ENCODE peak calls at places on chromosomes 2 and 18, in six cellular contexts. J, K, S, C, V and A are unnamed samples.

GRCh38 chr18:55634545-55634944 is 46.6 kb upstream of the TCF4 start:
- DNase-seq in J (no peak), K (no peak), S (no peak), C (no peak), V (no peak), A (no peak)

GRCh38 chr2:109020217-109020637 is 31.2 kb upstream of the EDAR start:
- DNase-seq in J (no peak), K (no peak), S (no peak), C (no peak), V (no peak), A (peak; percentile 46)

GRCh38 chr18:46916551-46917107 is 678 bp downstream of the PIAS2 start:
- DNase-seq in J (no peak), K (no peak), S (peak; percentile 32), C (peak; percentile 11), V (peak; percentile 42), A (no peak)

GRCh38 chr2:238988105-238988504 is 140.2 kb downstream of the TWIST2 start:
- DNase-seq in J (no peak), K (peak; percentile 38), S (no peak), C (no peak), V (no peak), A (no peak)

GRCh38 chr2:173571021-173571821 is 216.5 kb downstream of the CDCA7 start:
- DNase-seq in J (no peak), K (no peak), S (peak; percentile 46), C (no peak), V (peak; percentile 50), A (no peak)

GRCh38 chr2:119836455-119837142 is 76.9 kb downstream of the PTPN4 start:
- DNase-seq in J (no peak), K (no peak), S (no peak), C (no peak), V (no peak), A (no peak)

GRCh38 chr2:145765889-145766288 is 1246.0 kb upstream of the ZEB2 start:
- DNase-seq in J (no peak), K (no peak), S (no peak), C (no peak), V (no peak), A (no peak)

GRCh38 chr2:98457045-98457696 is 12.5 kb downstream of the INPP4A start:
- DNase-seq in J (no peak), K (no peak), S (no peak), C (no peak), V (no peak), A (no peak)

GRCh38 chr2:43375746-43376522 is 149.5 kb upstream of the ZFP36L2 start:
- DNase-seq in J (no peak), K (no peak), S (no peak), C (no peak), V (no peak), A (no peak)

GRCh38 chr2:142750858-142751257 is 126.6 kb upstream of the KYNU start:
- DNase-seq in J (no peak), K (no peak), S (no peak), C (no peak), V (no peak), A (no peak)

GRCh38 chr2:205675861-205676516 is 6.3 kb upstream of the NRP2 start:
- DNase-seq in J (no peak), K (no peak), S (peak; percentile 60), C (no peak), V (peak; percentile 35), A (no peak)

GRCh38 chr2:12070581-12070980 is 324.1 kb downstream of the LPIN1 start:
- DNase-seq in J (no peak), K (no peak), S (no peak), C (no peak), V (no peak), A (no peak)

GRCh38 chr2:9150568-9150900 is 56.1 kb upstream of the ASAP2 start:
- DNase-seq in J (no peak), K (no peak), S (no peak), C (no peak), V (no peak), A (no peak)

GRCh38 chr18:46068763-46069162 is 3.3 kb downstream of the PSTPIP2 start:
- DNase-seq in J (no peak), K (no peak), S (no peak), C (no peak), V (no peak), A (no peak)

GRCh38 chr18:32368170-32368569 is 102.5 kb downstream of the GAREM1 start:
- DNase-seq in J (no peak), K (no peak), S (no peak), C (no peak), V (no peak), A (no peak)

GRCh38 chr2:239532859-239533258 is 132.0 kb upstream of the HDAC4 start:
- DNase-seq in J (no peak), K (no peak), S (no peak), C (no peak), V (no peak), A (no peak)

GRCh38 chr2:8985561-8986326 is 17.7 kb downstream of the MBOAT2 start:
- DNase-seq in J (no peak), K (no peak), S (no peak), C (no peak), V (no peak), A (no peak)

GRCh38 chr2:201208563-201209252 is 25.8 kb downstream of the CASP10 start:
- DNase-seq in J (no peak), K (no peak), S (no peak), C (no peak), V (peak; percentile 57), A (no peak)

GRCh38 chr2:179749210-179749609 is 112.2 kb downstream of the ZNF385B start:
- DNase-seq in J (no peak), K (no peak), S (no peak), C (no peak), V (no peak), A (no peak)

GRCh38 chr2:64226611-64227010 is 82.4 kb upstream of the PELI1 start:
- DNase-seq in J (no peak), K (no peak), S (no peak), C (no peak), V (no peak), A (no peak)

GRCh38 chr2:2271471-2271941 is 59.6 kb downstream of the MYT1L start:
- DNase-seq in J (no peak), K (no peak), S (no peak), C (no peak), V (no peak), A (no peak)

GRCh38 chr2:46032161-46032813 is 264.9 kb upstream of the EPAS1 start:
- DNase-seq in J (no peak), K (peak; percentile 75), S (no peak), C (no peak), V (no peak), A (no peak)

GRCh38 chr2:20235655-20236302 is 10.8 kb upstream of the SDC1 start:
- DNase-seq in J (no peak), K (no peak), S (peak; percentile 89), C (no peak), V (no peak), A (no peak)

GRCh38 chr2:134411828-134412638 is 158.2 kb downstream of the MGAT5 start:
- DNase-seq in J (peak; percentile 21), K (peak; percentile 82), S (peak; percentile 76), C (peak; percentile 41), V (peak; percentile 97), A (peak; percentile 48)

GRCh38 chr18:71899707-71900483 is 644.2 kb downstream of the CBLN2 start:
- DNase-seq in J (no peak), K (no peak), S (no peak), C (no peak), V (no peak), A (no peak)
- H3K9me3 ChIP-seq in J (no peaks in the 10 kb centered on the region), K (no peaks in the 10 kb centered on the region), S (no peaks in the 10 kb centered on the region), C (no peaks in the 10 kb centered on the region), V (no peaks in the 10 kb centered on the region), A (no peaks in the 10 kb centered on the region)

DNA sequence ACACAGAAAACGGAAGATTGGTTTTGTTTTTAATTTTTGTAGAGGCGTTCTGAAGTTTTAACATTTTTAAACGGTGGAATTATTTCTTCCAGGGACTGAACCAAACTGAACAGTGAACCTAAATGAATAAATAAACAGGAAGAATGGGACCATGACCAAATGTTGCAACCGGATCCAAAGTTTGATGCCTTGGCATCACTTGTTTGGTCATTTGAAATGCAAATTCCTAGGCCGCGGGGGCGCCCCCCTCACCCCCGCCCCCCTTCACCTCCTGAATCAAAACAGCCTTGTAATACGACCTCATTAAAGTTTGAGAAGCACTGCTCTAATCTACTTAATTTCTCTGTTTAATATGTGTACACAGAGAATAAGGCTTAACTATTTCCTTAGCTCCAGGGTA is 5.9 kb downstream of the C2orf80 start:
- DNase-seq in J (no peak), K (no peak), S (no peak), C (no peak), V (no peak), A (no peak)
- H3K4me3 ChIP-seq in J (no peak overlapping the region), K (no peak overlapping the region), S (no peak overlapping the region), C (no peak overlapping the region), V (no peak overlapping the region), A (no peak overlapping the region)

DNA sequence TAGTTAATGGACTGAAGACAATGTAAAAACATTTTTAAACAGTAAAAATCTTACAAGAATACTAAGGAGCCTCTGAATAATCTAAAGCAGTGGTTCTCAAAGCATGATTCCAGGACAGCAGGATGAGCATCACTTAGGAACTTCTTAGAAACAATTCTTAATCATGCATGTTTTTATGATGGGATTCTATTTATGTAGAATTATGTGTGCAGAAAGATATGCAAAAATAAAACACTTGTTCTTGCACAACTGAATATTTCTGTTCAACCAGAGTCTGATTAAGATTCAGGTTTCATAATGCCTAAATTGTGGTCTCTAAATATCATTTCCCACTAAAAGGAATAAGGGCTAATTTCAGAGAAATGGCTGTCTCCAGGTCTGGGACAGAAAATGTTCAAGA is 69.2 kb upstream of the MTIF2 start:
- DNase-seq in J (no peak), K (no peak), S (no peak), C (no peak), V (no peak), A (no peak)
- H3K36me3 ChIP-seq in J (no peaks in the 10 kb centered on the region), K (peaks cover 10% of the 10 kb centered on the region), S (no peaks in the 10 kb centered on the region), C (no peaks in the 10 kb centered on the region), V (peaks cover 79% of the 10 kb centered on the region), A (no peaks in the 10 kb centered on the region)

GRCh38 chr2:229129738-229130371 is 141.2 kb downstream of the PID1 start:
- DNase-seq in J (no peak), K (no peak), S (peak; percentile 60), C (no peak), V (no peak), A (no peak)
- H3K9me3 ChIP-seq in J (no peaks in the 10 kb centered on the region), K (no peaks in the 10 kb centered on the region), S (no peaks in the 10 kb centered on the region), C (no peaks in the 10 kb centered on the region), V (no peaks in the 10 kb centered on the region), A (no peaks in the 10 kb centered on the region)

GRCh38 chr18:78973357-78974083 is 6.1 kb upstream of the SALL3 start:
- DNase-seq in J (no peak), K (no peak), S (no peak), C (no peak), V (no peak), A (no peak)
- H3K4me3 ChIP-seq in J (no peak overlapping the region), K (no peak overlapping the region), S (no peak overlapping the region), C (no peak overlapping the region), V (no peak overlapping the region), A (no peak overlapping the region)

DNA sequence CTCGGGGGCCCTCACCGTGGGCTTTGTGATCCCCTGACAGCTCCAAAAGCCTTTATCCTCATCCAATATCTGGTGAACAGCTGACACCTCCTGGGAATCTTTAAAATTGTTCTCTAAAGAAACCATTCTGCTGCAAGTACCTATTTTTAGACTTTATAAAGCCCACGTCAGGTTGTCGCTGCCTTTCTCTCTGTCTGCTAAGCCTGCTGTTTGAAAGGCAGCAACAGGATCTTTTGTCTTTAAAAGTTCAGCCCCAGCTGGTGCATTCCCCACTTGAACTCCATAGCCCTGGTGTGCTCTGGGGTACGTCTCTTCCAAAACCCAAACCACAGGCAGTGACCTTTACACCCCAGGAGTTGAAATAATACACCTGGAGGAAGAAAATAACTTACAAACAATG is 145.0 kb downstream of the NEDD4L start:
- DNase-seq in J (no peak), K (no peak), S (no peak), C (no peak), V (no peak), A (no peak)
- H3K36me3 ChIP-seq in J (no peaks in the 10 kb centered on the region), K (no peaks in the 10 kb centered on the region), S (no peaks in the 10 kb centered on the region), C (no peaks in the 10 kb centered on the region), V (no peaks in the 10 kb centered on the region), A (no peaks in the 10 kb centered on the region)

GRCh38 chr2:107235491-107236254 is 349.7 kb upstream of the ST6GAL2 start:
- DNase-seq in J (no peak), K (no peak), S (no peak), C (no peak), V (no peak), A (no peak)
- H3K9me3 ChIP-seq in J (no peaks in the 10 kb centered on the region), K (no peaks in the 10 kb centered on the region), S (no peaks in the 10 kb centered on the region), C (no peaks in the 10 kb centered on the region), V (no peaks in the 10 kb centered on the region), A (no peaks in the 10 kb centered on the region)